ENCODE peak calls at places on chromosome 10, in seven cellular contexts. One of them, this sample, is unnamed.

GRCh38 chr10:89302628-89303027 is 782 bp downstream of the IFIT2 start:
- DNase-seq in HCT116: no peak
- DNase-seq in activated B cell treated with CpG ODN at 0.5 μM for 24 hours: no peak
- DNase-seq in dorsolateral prefrontal cortex: no peak
- DNase-seq in mucosa of descending colon: no peak
- DNase-seq in ovary: no peak
- DNase-seq in colonic mucosa: no peak
- DNase-seq in this sample: no peak

GRCh38 chr10:110788620-110789385 is 82.9 kb upstream of the PDCD4 start:
- DNase-seq in mucosa of descending colon: no peak
- DNase-seq in colonic mucosa: no peak
- DNase-seq in HCT116: no peak
- DNase-seq in activated B cell treated with CpG ODN at 0.5 μM for 24 hours: no peak
- DNase-seq in ovary: no peak
- DNase-seq in dorsolateral prefrontal cortex: no peak
- DNase-seq in this sample: no peak

GRCh38 chr10:33291053-33291592 is 43.3 kb downstream of the NRP1 start:
- DNase-seq in HCT116: no peak
- DNase-seq in mucosa of descending colon: no peak
- DNase-seq in ovary: no peak
- DNase-seq in dorsolateral prefrontal cortex: no peak
- DNase-seq in activated B cell treated with CpG ODN at 0.5 μM for 24 hours: no peak
- DNase-seq in colonic mucosa: no peak
- DNase-seq in this sample: no peak

GRCh38 chr10:22651276-22651980 is 63.0 kb downstream of the PIP4K2A start:
- DNase-seq in ovary: no peak
- DNase-seq in mucosa of descending colon: peak; percentile 67
- DNase-seq in colonic mucosa: no peak
- DNase-seq in HCT116: no peak
- DNase-seq in dorsolateral prefrontal cortex: no peak
- DNase-seq in activated B cell treated with CpG ODN at 0.5 μM for 24 hours: no peak
- DNase-seq in this sample: no peak

GRCh38 chr10:31350891-31351290 is 31.9 kb downstream of the ZEB1 start:
- DNase-seq in activated B cell treated with CpG ODN at 0.5 μM for 24 hours: no peak
- DNase-seq in dorsolateral prefrontal cortex: no peak
- DNase-seq in colonic mucosa: no peak
- DNase-seq in mucosa of descending colon: no peak
- DNase-seq in HCT116: no peak
- DNase-seq in ovary: no peak
- DNase-seq in this sample: no peak

GRCh38 chr10:119281581-119282071 is 74.3 kb downstream of the GRK5 start:
- DNase-seq in ovary: peak; percentile 81
- DNase-seq in activated B cell treated with CpG ODN at 0.5 μM for 24 hours: no peak
- DNase-seq in dorsolateral prefrontal cortex: peak; percentile 69
- DNase-seq in mucosa of descending colon: no peak
- DNase-seq in colonic mucosa: no peak
- DNase-seq in HCT116: no peak
- DNase-seq in this sample: no peak

GRCh38 chr10:61759751-61760150 is 97.0 kb downstream of the CABCOCO1 start:
- DNase-seq in mucosa of descending colon: no peak
- DNase-seq in ovary: no peak
- DNase-seq in HCT116: no peak
- DNase-seq in dorsolateral prefrontal cortex: no peak
- DNase-seq in activated B cell treated with CpG ODN at 0.5 μM for 24 hours: no peak
- DNase-seq in colonic mucosa: no peak
- DNase-seq in this sample: no peak

GRCh38 chr10:43236176-43236850 is 30.6 kb downstream of the RASGEF1A start:
- DNase-seq in dorsolateral prefrontal cortex: no peak
- DNase-seq in mucosa of descending colon: no peak
- DNase-seq in colonic mucosa: no peak
- DNase-seq in HCT116: no peak
- DNase-seq in ovary: no peak
- DNase-seq in activated B cell treated with CpG ODN at 0.5 μM for 24 hours: no peak
- DNase-seq in this sample: peak; percentile 14

GRCh38 chr10:47361293-47361692 is 13.1 kb downstream of the RBP3 start:
- DNase-seq in mucosa of descending colon: no peak
- DNase-seq in activated B cell treated with CpG ODN at 0.5 μM for 24 hours: no peak
- DNase-seq in ovary: no peak
- DNase-seq in HCT116: peak; percentile 36
- DNase-seq in colonic mucosa: peak; percentile 49
- DNase-seq in dorsolateral prefrontal cortex: peak; percentile 56
- DNase-seq in this sample: no peak

GRCh38 chr10:47362199-47362598 is 14.0 kb downstream of the RBP3 start:
- DNase-seq in colonic mucosa: no peak
- DNase-seq in ovary: no peak
- DNase-seq in activated B cell treated with CpG ODN at 0.5 μM for 24 hours: no peak
- DNase-seq in mucosa of descending colon: no peak
- DNase-seq in HCT116: no peak
- DNase-seq in dorsolateral prefrontal cortex: peak; percentile 24
- DNase-seq in this sample: no peak

GRCh38 chr10:47359101-47359500 is 10.9 kb downstream of the RBP3 start:
- DNase-seq in activated B cell treated with CpG ODN at 0.5 μM for 24 hours: no peak
- DNase-seq in dorsolateral prefrontal cortex: peak; percentile 19
- DNase-seq in ovary: no peak
- DNase-seq in colonic mucosa: no peak
- DNase-seq in HCT116: no peak
- DNase-seq in mucosa of descending colon: no peak
- DNase-seq in this sample: no peak

GRCh38 chr10:47359626-47360418 is 11.7 kb downstream of the RBP3 start:
- DNase-seq in colonic mucosa: no peak
- DNase-seq in dorsolateral prefrontal cortex: peak; percentile 32
- DNase-seq in activated B cell treated with CpG ODN at 0.5 μM for 24 hours: no peak
- DNase-seq in mucosa of descending colon: no peak
- DNase-seq in ovary: no peak
- DNase-seq in HCT116: no peak
- DNase-seq in this sample: no peak

GRCh38 chr10:47360419-47361040 is 12.4 kb downstream of the RBP3 start:
- DNase-seq in dorsolateral prefrontal cortex: peak; percentile 26
- DNase-seq in colonic mucosa: no peak
- DNase-seq in ovary: no peak
- DNase-seq in HCT116: no peak
- DNase-seq in mucosa of descending colon: no peak
- DNase-seq in activated B cell treated with CpG ODN at 0.5 μM for 24 hours: no peak
- DNase-seq in this sample: no peak
- TF ChIP-seq CTCF in dorsolateral prefrontal cortex: no peak
- TF ChIP-seq CTCF in colonic mucosa: no peak
- TF ChIP-seq CTCF in ovary: no peak
- TF ChIP-seq CTCF in HCT116: no peak
- TF ChIP-seq CTCF in mucosa of descending colon: no peak
- TF ChIP-seq CTCF in activated B cell treated with CpG ODN at 0.5 μM for 24 hours: no peak
- TF ChIP-seq CTCF in this sample: no peak

GRCh38 chr10:815338-816104 is 116.0 kb downstream of the LARP4B start:
- DNase-seq in HCT116: no peak
- DNase-seq in dorsolateral prefrontal cortex: no peak
- DNase-seq in colonic mucosa: no peak
- DNase-seq in ovary: no peak
- DNase-seq in mucosa of descending colon: no peak
- DNase-seq in activated B cell treated with CpG ODN at 0.5 μM for 24 hours: no peak
- DNase-seq in this sample: no peak
- TF ChIP-seq CTCF in HCT116: no peak
- TF ChIP-seq CTCF in dorsolateral prefrontal cortex: no peak
- TF ChIP-seq CTCF in colonic mucosa: no peak
- TF ChIP-seq CTCF in ovary: no peak
- TF ChIP-seq CTCF in mucosa of descending colon: no peak
- TF ChIP-seq CTCF in activated B cell treated with CpG ODN at 0.5 μM for 24 hours: no peak
- TF ChIP-seq CTCF in this sample: no peak

DNA sequence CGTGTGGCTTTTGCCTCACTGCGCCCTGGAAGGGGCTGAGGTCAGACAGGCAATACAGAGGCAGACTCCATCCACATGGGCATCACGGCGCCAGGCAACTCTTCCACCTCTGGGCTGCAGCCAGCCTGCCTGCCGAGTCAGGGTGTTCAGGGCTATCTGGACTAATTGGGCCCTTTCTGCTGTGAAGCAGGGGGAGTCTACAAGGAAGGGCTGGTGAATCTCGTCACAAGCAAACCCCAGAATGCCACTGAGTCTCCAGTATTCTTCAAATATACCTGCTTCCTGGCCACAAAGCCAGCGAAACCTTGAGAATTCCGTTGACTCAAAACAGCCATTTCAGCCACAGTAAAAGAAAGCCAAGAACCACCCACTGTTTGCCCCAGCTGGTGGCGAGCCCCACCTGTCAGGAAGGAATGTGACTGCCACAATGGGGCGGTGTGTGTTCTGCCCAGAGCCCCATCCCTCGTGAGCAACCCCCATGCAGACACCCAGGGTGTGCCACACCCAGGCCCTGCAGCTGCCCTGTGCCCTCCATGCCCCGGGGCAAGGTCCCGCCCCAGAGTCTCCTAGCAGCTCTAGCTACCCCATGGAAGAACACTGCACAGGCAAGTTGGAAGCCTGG is 117.3 kb downstream of the FAM53B start:
- DNase-seq in ovary: no peak
- DNase-seq in colonic mucosa: peak; percentile 85
- DNase-seq in dorsolateral prefrontal cortex: no peak
- DNase-seq in HCT116: no peak
- DNase-seq in activated B cell treated with CpG ODN at 0.5 μM for 24 hours: no peak
- DNase-seq in mucosa of descending colon: peak; percentile 89
- DNase-seq in this sample: no peak
- TF ChIP-seq CTCF in ovary: no peak
- TF ChIP-seq CTCF in colonic mucosa: no peak
- TF ChIP-seq CTCF in dorsolateral prefrontal cortex: no peak
- TF ChIP-seq CTCF in HCT116: no peak
- TF ChIP-seq CTCF in activated B cell treated with CpG ODN at 0.5 μM for 24 hours: no peak
- TF ChIP-seq CTCF in mucosa of descending colon: no peak
- TF ChIP-seq CTCF in this sample: no peak

DNA sequence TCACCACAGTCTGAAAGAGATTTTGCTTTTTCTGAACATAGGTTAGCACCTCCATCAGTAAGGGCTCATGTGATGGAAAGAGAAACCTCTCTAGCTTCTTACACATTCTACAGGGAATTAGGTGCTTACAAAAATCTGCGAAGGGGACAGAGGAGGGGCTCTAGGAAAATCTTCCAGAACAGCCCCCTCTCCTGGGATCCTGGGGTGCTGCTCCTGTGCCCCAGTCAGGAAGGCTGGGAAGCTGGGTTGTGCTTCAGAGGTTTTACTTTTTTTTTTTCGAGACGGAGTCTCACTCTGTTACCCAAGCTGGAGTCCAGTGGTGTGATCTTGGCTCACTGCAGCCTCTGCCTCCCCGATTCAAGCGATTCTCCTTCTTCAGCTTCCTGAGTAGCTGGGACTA is 7.5 kb upstream of the FAM171A1 start:
- DNase-seq in colonic mucosa: peak; percentile 12
- DNase-seq in dorsolateral prefrontal cortex: no peak
- DNase-seq in ovary: no peak
- DNase-seq in HCT116: no peak
- DNase-seq in activated B cell treated with CpG ODN at 0.5 μM for 24 hours: no peak
- DNase-seq in mucosa of descending colon: no peak
- DNase-seq in this sample: no peak
- TF ChIP-seq CTCF in colonic mucosa: no peak
- TF ChIP-seq CTCF in dorsolateral prefrontal cortex: no peak
- TF ChIP-seq CTCF in ovary: no peak
- TF ChIP-seq CTCF in HCT116: no peak
- TF ChIP-seq CTCF in activated B cell treated with CpG ODN at 0.5 μM for 24 hours: no peak
- TF ChIP-seq CTCF in mucosa of descending colon: no peak
- TF ChIP-seq CTCF in this sample: no peak

GRCh38 chr10:96491303-96491702 is 22.4 kb downstream of the TLL2 start:
- DNase-seq in activated B cell treated with CpG ODN at 0.5 μM for 24 hours: no peak
- DNase-seq in mucosa of descending colon: no peak
- DNase-seq in colonic mucosa: no peak
- DNase-seq in dorsolateral prefrontal cortex: no peak
- DNase-seq in ovary: no peak
- DNase-seq in HCT116: no peak
- DNase-seq in this sample: no peak
- TF ChIP-seq CTCF in activated B cell treated with CpG ODN at 0.5 μM for 24 hours: no peak
- TF ChIP-seq CTCF in mucosa of descending colon: no peak
- TF ChIP-seq CTCF in colonic mucosa: no peak
- TF ChIP-seq CTCF in dorsolateral prefrontal cortex: peak; percentile 23
- TF ChIP-seq CTCF in ovary: no peak
- TF ChIP-seq CTCF in HCT116: peak; percentile 75
- TF ChIP-seq CTCF in this sample: no peak

GRCh38 chr10:71259282-71259681 is 46.9 kb downstream of the UNC5B start:
- DNase-seq in ovary: no peak
- DNase-seq in colonic mucosa: no peak
- DNase-seq in dorsolateral prefrontal cortex: no peak
- DNase-seq in mucosa of descending colon: no peak
- DNase-seq in HCT116: no peak
- DNase-seq in activated B cell treated with CpG ODN at 0.5 μM for 24 hours: no peak
- DNase-seq in this sample: no peak

GRCh38 chr10:71262817-71263216 is 50.4 kb downstream of the UNC5B start:
- DNase-seq in mucosa of descending colon: no peak
- DNase-seq in activated B cell treated with CpG ODN at 0.5 μM for 24 hours: no peak
- DNase-seq in colonic mucosa: no peak
- DNase-seq in dorsolateral prefrontal cortex: no peak
- DNase-seq in HCT116: no peak
- DNase-seq in ovary: no peak
- DNase-seq in this sample: no peak

GRCh38 chr10:71259815-71260501 is 47.6 kb downstream of the UNC5B start:
- DNase-seq in mucosa of descending colon: peak; percentile 86
- DNase-seq in colonic mucosa: peak; percentile 86
- DNase-seq in activated B cell treated with CpG ODN at 0.5 μM for 24 hours: no peak
- DNase-seq in HCT116: no peak
- DNase-seq in ovary: no peak
- DNase-seq in dorsolateral prefrontal cortex: no peak
- DNase-seq in this sample: no peak

GRCh38 chr10:71262027-71262426 is 49.7 kb downstream of the UNC5B start:
- DNase-seq in activated B cell treated with CpG ODN at 0.5 μM for 24 hours: no peak
- DNase-seq in dorsolateral prefrontal cortex: no peak
- DNase-seq in ovary: no peak
- DNase-seq in colonic mucosa: no peak
- DNase-seq in mucosa of descending colon: no peak
- DNase-seq in HCT116: no peak
- DNase-seq in this sample: no peak

GRCh38 chr10:71260622-71261325 is 48.4 kb downstream of the UNC5B start:
- DNase-seq in dorsolateral prefrontal cortex: peak; percentile 52
- DNase-seq in colonic mucosa: no peak
- DNase-seq in ovary: peak; percentile 79
- DNase-seq in HCT116: peak; percentile 47
- DNase-seq in activated B cell treated with CpG ODN at 0.5 μM for 24 hours: no peak
- DNase-seq in mucosa of descending colon: no peak
- DNase-seq in this sample: no peak
- TF ChIP-seq CTCF in dorsolateral prefrontal cortex: no peak
- TF ChIP-seq CTCF in colonic mucosa: no peak
- TF ChIP-seq CTCF in ovary: no peak
- TF ChIP-seq CTCF in HCT116: no peak
- TF ChIP-seq CTCF in activated B cell treated with CpG ODN at 0.5 μM for 24 hours: no peak
- TF ChIP-seq CTCF in mucosa of descending colon: no peak
- TF ChIP-seq CTCF in this sample: no peak

GRCh38 chr10:34826221-34826620 is 11.1 kb upstream of the PARD3 start:
- DNase-seq in colonic mucosa: no peak
- DNase-seq in activated B cell treated with CpG ODN at 0.5 μM for 24 hours: no peak
- DNase-seq in HCT116: peak; percentile 48
- DNase-seq in mucosa of descending colon: no peak
- DNase-seq in dorsolateral prefrontal cortex: no peak
- DNase-seq in ovary: no peak
- DNase-seq in this sample: no peak
- TF ChIP-seq CTCF in colonic mucosa: no peak
- TF ChIP-seq CTCF in activated B cell treated with CpG ODN at 0.5 μM for 24 hours: no peak
- TF ChIP-seq CTCF in HCT116: peak; percentile 22
- TF ChIP-seq CTCF in mucosa of descending colon: no peak
- TF ChIP-seq CTCF in dorsolateral prefrontal cortex: no peak
- TF ChIP-seq CTCF in ovary: no peak
- TF ChIP-seq CTCF in this sample: no peak